ENCODE peak calls at places on chromosomes 4 and X, in eight cellular contexts. One of them, this sample, is unnamed.

GRCh38 chr4:83128235-83128929 is 13.9 kb upstream of the PLAC8 start:
- DNase-seq in breast epithelium: no peak
- DNase-seq in keratinocyte: peak; percentile 36
- DNase-seq in choroid plexus epithelial cell: peak; percentile 96
- DNase-seq in fibroblast of the aortic adventitia: peak; percentile 81
- DNase-seq in Panc1: no peak
- DNase-seq in esophagus squamous epithelium: no peak
- DNase-seq in cardiac muscle cell: no peak
- DNase-seq in this sample: no peak

GRCh38 chrX:53088136-53088974 is 5.6 kb upstream of the KANTR start:
- DNase-seq in Panc1: no peak
- DNase-seq in keratinocyte: peak; percentile 55
- DNase-seq in fibroblast of the aortic adventitia: peak; percentile 80
- DNase-seq in breast epithelium: peak; percentile 78
- DNase-seq in choroid plexus epithelial cell: peak; percentile 87
- DNase-seq in esophagus squamous epithelium: no peak
- DNase-seq in cardiac muscle cell: peak; percentile 84
- DNase-seq in this sample: peak; percentile 51

GRCh38 chr4:57993934-57994333 is 883.7 kb upstream of the IGFBP7 start:
- DNase-seq in keratinocyte: no peak
- DNase-seq in Panc1: no peak
- DNase-seq in esophagus squamous epithelium: no peak
- DNase-seq in breast epithelium: no peak
- DNase-seq in cardiac muscle cell: no peak
- DNase-seq in fibroblast of the aortic adventitia: no peak
- DNase-seq in choroid plexus epithelial cell: no peak
- DNase-seq in this sample: no peak

GRCh38 chr4:159564615-159565014 is 461.7 kb downstream of the RAPGEF2 start:
- DNase-seq in keratinocyte: no peak
- DNase-seq in breast epithelium: no peak
- DNase-seq in fibroblast of the aortic adventitia: no peak
- DNase-seq in cardiac muscle cell: no peak
- DNase-seq in choroid plexus epithelial cell: no peak
- DNase-seq in esophagus squamous epithelium: no peak
- DNase-seq in Panc1: no peak
- DNase-seq in this sample: no peak

GRCh38 chr4:24775750-24776149 is 19.6 kb upstream of the SOD3 start:
- DNase-seq in fibroblast of the aortic adventitia: no peak
- DNase-seq in esophagus squamous epithelium: no peak
- DNase-seq in choroid plexus epithelial cell: no peak
- DNase-seq in cardiac muscle cell: no peak
- DNase-seq in breast epithelium: no peak
- DNase-seq in keratinocyte: no peak
- DNase-seq in Panc1: no peak
- DNase-seq in this sample: no peak

GRCh38 chrX:1242901-1243402 is 25.7 kb upstream of the CSF2RA start:
- DNase-seq in choroid plexus epithelial cell: peak; percentile 9
- DNase-seq in esophagus squamous epithelium: no peak
- DNase-seq in keratinocyte: no peak
- DNase-seq in breast epithelium: no peak
- DNase-seq in cardiac muscle cell: no peak
- DNase-seq in Panc1: no peak
- DNase-seq in fibroblast of the aortic adventitia: no peak
- DNase-seq in this sample: no peak

GRCh38 chrX:122572461-122572860 is 611.6 kb upstream of the GRIA3 start:
- DNase-seq in fibroblast of the aortic adventitia: peak; percentile 28
- DNase-seq in esophagus squamous epithelium: no peak
- DNase-seq in cardiac muscle cell: no peak
- DNase-seq in keratinocyte: no peak
- DNase-seq in Panc1: no peak
- DNase-seq in breast epithelium: no peak
- DNase-seq in choroid plexus epithelial cell: no peak
- DNase-seq in this sample: no peak

GRCh38 chr4:155578726-155579385 is 87.8 kb upstream of the GUCY1A1 start:
- DNase-seq in cardiac muscle cell: no peak
- DNase-seq in esophagus squamous epithelium: no peak
- DNase-seq in keratinocyte: no peak
- DNase-seq in breast epithelium: no peak
- DNase-seq in Panc1: no peak
- DNase-seq in choroid plexus epithelial cell: no peak
- DNase-seq in fibroblast of the aortic adventitia: peak; percentile 16
- DNase-seq in this sample: no peak

GRCh38 chr4:167826281-167826680 is 266.1 kb upstream of the ANXA10 start:
- DNase-seq in esophagus squamous epithelium: no peak
- DNase-seq in fibroblast of the aortic adventitia: peak; percentile 27
- DNase-seq in breast epithelium: no peak
- DNase-seq in Panc1: no peak
- DNase-seq in choroid plexus epithelial cell: peak; percentile 42
- DNase-seq in cardiac muscle cell: no peak
- DNase-seq in keratinocyte: no peak
- DNase-seq in this sample: no peak

GRCh38 chr4:1851575-1852415 is 4.2 kb downstream of the LETM1 start:
- DNase-seq in choroid plexus epithelial cell: no peak
- DNase-seq in cardiac muscle cell: no peak
- DNase-seq in esophagus squamous epithelium: no peak
- DNase-seq in breast epithelium: no peak
- DNase-seq in Panc1: no peak
- DNase-seq in fibroblast of the aortic adventitia: no peak
- DNase-seq in keratinocyte: no peak
- DNase-seq in this sample: no peak

GRCh38 chrX:55489315-55490009 is at the start of gene USP51:
- DNase-seq in esophagus squamous epithelium: no peak
- DNase-seq in keratinocyte: no peak
- DNase-seq in choroid plexus epithelial cell: peak; percentile 65
- DNase-seq in Panc1: no peak
- DNase-seq in cardiac muscle cell: peak; percentile 74
- DNase-seq in fibroblast of the aortic adventitia: peak; percentile 68
- DNase-seq in breast epithelium: no peak
- DNase-seq in this sample: peak; percentile 46

GRCh38 chr4:163111588-163111987 is 55.1 kb downstream of the NAF1 start:
- DNase-seq in breast epithelium: no peak
- DNase-seq in fibroblast of the aortic adventitia: peak; percentile 28
- DNase-seq in Panc1: no peak
- DNase-seq in keratinocyte: no peak
- DNase-seq in cardiac muscle cell: peak; percentile 35
- DNase-seq in esophagus squamous epithelium: no peak
- DNase-seq in choroid plexus epithelial cell: peak; percentile 43
- DNase-seq in this sample: no peak

GRCh38 chr4:153974452-153974851 is 185.6 kb upstream of the SFRP2 start:
- DNase-seq in Panc1: no peak
- DNase-seq in cardiac muscle cell: no peak
- DNase-seq in breast epithelium: no peak
- DNase-seq in fibroblast of the aortic adventitia: no peak
- DNase-seq in choroid plexus epithelial cell: no peak
- DNase-seq in keratinocyte: no peak
- DNase-seq in esophagus squamous epithelium: no peak
- DNase-seq in this sample: no peak

GRCh38 chrX:68443155-68443868 is 10.0 kb upstream of the OPHN1 start:
- DNase-seq in esophagus squamous epithelium: no peak
- DNase-seq in fibroblast of the aortic adventitia: no peak
- DNase-seq in breast epithelium: no peak
- DNase-seq in keratinocyte: no peak
- DNase-seq in cardiac muscle cell: no peak
- DNase-seq in choroid plexus epithelial cell: peak; percentile 70
- DNase-seq in Panc1: no peak
- DNase-seq in this sample: no peak

GRCh38 chrX:30865020-30865419 is 24.0 kb downstream of the TAB3 start:
- DNase-seq in Panc1: no peak
- DNase-seq in choroid plexus epithelial cell: peak; percentile 20
- DNase-seq in breast epithelium: no peak
- DNase-seq in keratinocyte: no peak
- DNase-seq in fibroblast of the aortic adventitia: no peak
- DNase-seq in esophagus squamous epithelium: no peak
- DNase-seq in cardiac muscle cell: peak; percentile 32
- DNase-seq in this sample: no peak

GRCh38 chr4:13920111-13920875 is 292.8 kb upstream of the BOD1L1 start:
- DNase-seq in cardiac muscle cell: no peak
- DNase-seq in fibroblast of the aortic adventitia: peak; percentile 60
- DNase-seq in breast epithelium: no peak
- DNase-seq in choroid plexus epithelial cell: peak; percentile 42
- DNase-seq in Panc1: no peak
- DNase-seq in esophagus squamous epithelium: no peak
- DNase-seq in keratinocyte: peak; percentile 95
- DNase-seq in this sample: no peak

GRCh38 chrX:17499512-17499911 is 124.5 kb downstream of the NHS start:
- DNase-seq in keratinocyte: no peak
- DNase-seq in Panc1: no peak
- DNase-seq in choroid plexus epithelial cell: no peak
- DNase-seq in cardiac muscle cell: no peak
- DNase-seq in breast epithelium: no peak
- DNase-seq in fibroblast of the aortic adventitia: no peak
- DNase-seq in esophagus squamous epithelium: no peak
- DNase-seq in this sample: no peak

GRCh38 chrX:135741192-135741715 is 26.7 kb downstream of the CT45A3 start:
- DNase-seq in Panc1: no peak
- DNase-seq in breast epithelium: no peak
- DNase-seq in choroid plexus epithelial cell: no peak
- DNase-seq in esophagus squamous epithelium: no peak
- DNase-seq in cardiac muscle cell: no peak
- DNase-seq in fibroblast of the aortic adventitia: no peak
- DNase-seq in keratinocyte: no peak
- DNase-seq in this sample: no peak

GRCh38 chrX:135737361-135738071 is 24.1 kb downstream of the CT45A1 start:
- DNase-seq in choroid plexus epithelial cell: peak; percentile 23
- DNase-seq in fibroblast of the aortic adventitia: peak; percentile 12
- DNase-seq in Panc1: no peak
- DNase-seq in cardiac muscle cell: no peak
- DNase-seq in breast epithelium: no peak
- DNase-seq in esophagus squamous epithelium: no peak
- DNase-seq in keratinocyte: no peak
- DNase-seq in this sample: no peak

GRCh38 chrX:135740683-135741149 is 27.3 kb downstream of the CT45A3 start:
- DNase-seq in esophagus squamous epithelium: no peak
- DNase-seq in cardiac muscle cell: no peak
- DNase-seq in Panc1: no peak
- DNase-seq in keratinocyte: no peak
- DNase-seq in breast epithelium: no peak
- DNase-seq in fibroblast of the aortic adventitia: no peak
- DNase-seq in choroid plexus epithelial cell: peak; percentile 8
- DNase-seq in this sample: no peak
- TF ChIP-seq CTCF in esophagus squamous epithelium: no peak
- TF ChIP-seq CTCF in cardiac muscle cell: peak; percentile 35
- TF ChIP-seq CTCF in Panc1: peak; percentile 79
- TF ChIP-seq CTCF in keratinocyte: peak; percentile 41
- TF ChIP-seq CTCF in breast epithelium: no peak
- TF ChIP-seq CTCF in fibroblast of the aortic adventitia: no peak
- TF ChIP-seq CTCF in choroid plexus epithelial cell: peak; percentile 49
- TF ChIP-seq CTCF in this sample: peak; percentile 43

GRCh38 chr4:119627267-119628190 is 1.1 kb downstream of the PDE5A start:
- DNase-seq in cardiac muscle cell: peak; percentile 73
- DNase-seq in choroid plexus epithelial cell: peak; percentile 60
- DNase-seq in keratinocyte: no peak
- DNase-seq in fibroblast of the aortic adventitia: peak; percentile 80
- DNase-seq in Panc1: no peak
- DNase-seq in breast epithelium: peak; percentile 58
- DNase-seq in esophagus squamous epithelium: no peak
- DNase-seq in this sample: peak; percentile 47
- H3K4me3 ChIP-seq in cardiac muscle cell: peak overlapping the region; percentile 89
- H3K4me3 ChIP-seq in choroid plexus epithelial cell: peak overlapping the region; percentile 85
- H3K4me3 ChIP-seq in keratinocyte: peak overlapping the region; percentile 83
- H3K4me3 ChIP-seq in fibroblast of the aortic adventitia: peak overlapping the region; percentile 92
- H3K4me3 ChIP-seq in Panc1: peak overlapping the region; percentile 89
- H3K4me3 ChIP-seq in breast epithelium: peak overlapping the region; percentile 89
- H3K4me3 ChIP-seq in esophagus squamous epithelium: peak overlapping the region; percentile 84
- H3K4me3 ChIP-seq in this sample: peak overlapping the region; percentile 74

GRCh38 chr4:10011885-10012284 is 9.4 kb downstream of the SLC2A9 start:
- DNase-seq in breast epithelium: no peak
- DNase-seq in keratinocyte: no peak
- DNase-seq in choroid plexus epithelial cell: no peak
- DNase-seq in Panc1: no peak
- DNase-seq in esophagus squamous epithelium: no peak
- DNase-seq in cardiac muscle cell: no peak
- DNase-seq in fibroblast of the aortic adventitia: no peak
- DNase-seq in this sample: no peak

GRCh38 chr4:10015140-10015753 is 6.0 kb downstream of the SLC2A9 start:
- DNase-seq in keratinocyte: no peak
- DNase-seq in breast epithelium: no peak
- DNase-seq in Panc1: no peak
- DNase-seq in choroid plexus epithelial cell: peak; percentile 79
- DNase-seq in fibroblast of the aortic adventitia: peak; percentile 57
- DNase-seq in esophagus squamous epithelium: no peak
- DNase-seq in cardiac muscle cell: peak; percentile 69
- DNase-seq in this sample: no peak

GRCh38 chr4:10016169-10016568 is 5.1 kb downstream of the SLC2A9 start:
- DNase-seq in breast epithelium: no peak
- DNase-seq in Panc1: no peak
- DNase-seq in choroid plexus epithelial cell: no peak
- DNase-seq in keratinocyte: no peak
- DNase-seq in cardiac muscle cell: no peak
- DNase-seq in fibroblast of the aortic adventitia: no peak
- DNase-seq in esophagus squamous epithelium: no peak
- DNase-seq in this sample: no peak

GRCh38 chr4:10011277-10011676 is 10.0 kb downstream of the SLC2A9 start:
- DNase-seq in esophagus squamous epithelium: no peak
- DNase-seq in fibroblast of the aortic adventitia: no peak
- DNase-seq in cardiac muscle cell: no peak
- DNase-seq in keratinocyte: no peak
- DNase-seq in Panc1: no peak
- DNase-seq in choroid plexus epithelial cell: no peak
- DNase-seq in breast epithelium: no peak
- DNase-seq in this sample: no peak

GRCh38 chr4:10013722-10014121 is 7.6 kb downstream of the SLC2A9 start:
- DNase-seq in esophagus squamous epithelium: no peak
- DNase-seq in choroid plexus epithelial cell: peak; percentile 70
- DNase-seq in cardiac muscle cell: peak; percentile 73
- DNase-seq in keratinocyte: no peak
- DNase-seq in fibroblast of the aortic adventitia: no peak
- DNase-seq in Panc1: no peak
- DNase-seq in breast epithelium: no peak
- DNase-seq in this sample: no peak
- TF ChIP-seq CTCF in esophagus squamous epithelium: peak; percentile 35
- TF ChIP-seq CTCF in choroid plexus epithelial cell: peak; percentile 79
- TF ChIP-seq CTCF in cardiac muscle cell: peak; percentile 53
- TF ChIP-seq CTCF in keratinocyte: peak; percentile 87
- TF ChIP-seq CTCF in fibroblast of the aortic adventitia: peak; percentile 43
- TF ChIP-seq CTCF in Panc1: peak; percentile 70
- TF ChIP-seq CTCF in breast epithelium: no peak
- TF ChIP-seq CTCF in this sample: peak; percentile 46

GRCh38 chr4:86300516-86300915 is 59.3 kb downstream of the MAPK10 start:
- DNase-seq in breast epithelium: no peak
- DNase-seq in keratinocyte: no peak
- DNase-seq in Panc1: no peak
- DNase-seq in cardiac muscle cell: no peak
- DNase-seq in fibroblast of the aortic adventitia: peak; percentile 4
- DNase-seq in choroid plexus epithelial cell: no peak
- DNase-seq in esophagus squamous epithelium: no peak
- DNase-seq in this sample: no peak

GRCh38 chr4:86291180-86291579 is 68.7 kb downstream of the MAPK10 start:
- DNase-seq in Panc1: no peak
- DNase-seq in choroid plexus epithelial cell: no peak
- DNase-seq in keratinocyte: no peak
- DNase-seq in breast epithelium: no peak
- DNase-seq in fibroblast of the aortic adventitia: no peak
- DNase-seq in esophagus squamous epithelium: no peak
- DNase-seq in cardiac muscle cell: no peak
- DNase-seq in this sample: no peak

GRCh38 chr4:86294883-86295282 is 65.0 kb downstream of the MAPK10 start:
- DNase-seq in keratinocyte: no peak
- DNase-seq in Panc1: no peak
- DNase-seq in breast epithelium: no peak
- DNase-seq in esophagus squamous epithelium: no peak
- DNase-seq in choroid plexus epithelial cell: no peak
- DNase-seq in fibroblast of the aortic adventitia: no peak
- DNase-seq in cardiac muscle cell: no peak
- DNase-seq in this sample: no peak

GRCh38 chr4:86302242-86302641 is 57.6 kb downstream of the MAPK10 start:
- DNase-seq in esophagus squamous epithelium: no peak
- DNase-seq in keratinocyte: no peak
- DNase-seq in choroid plexus epithelial cell: no peak
- DNase-seq in cardiac muscle cell: no peak
- DNase-seq in Panc1: no peak
- DNase-seq in fibroblast of the aortic adventitia: peak; percentile 80
- DNase-seq in breast epithelium: no peak
- DNase-seq in this sample: peak; percentile 54

GRCh38 chr4:86296865-86297264 is 63.0 kb downstream of the MAPK10 start:
- DNase-seq in keratinocyte: no peak
- DNase-seq in choroid plexus epithelial cell: no peak
- DNase-seq in breast epithelium: no peak
- DNase-seq in fibroblast of the aortic adventitia: no peak
- DNase-seq in Panc1: no peak
- DNase-seq in cardiac muscle cell: no peak
- DNase-seq in esophagus squamous epithelium: no peak
- DNase-seq in this sample: no peak
- H3K4me3 ChIP-seq in keratinocyte: no peak overlapping the region
- H3K4me3 ChIP-seq in choroid plexus epithelial cell: no peak overlapping the region
- H3K4me3 ChIP-seq in breast epithelium: no peak overlapping the region
- H3K4me3 ChIP-seq in fibroblast of the aortic adventitia: no peak overlapping the region
- H3K4me3 ChIP-seq in Panc1: no peak overlapping the region
- H3K4me3 ChIP-seq in cardiac muscle cell: no peak overlapping the region
- H3K4me3 ChIP-seq in esophagus squamous epithelium: no peak overlapping the region
- H3K4me3 ChIP-seq in this sample: no peak overlapping the region